ENCODE peak calls at places on chromosomes 16 and 17, in five cellular contexts. One of them, this sample, is unnamed.

GRCh38 chr17:75876190-75876937 is 2.0 kb downstream of the TRIM47 start:
- DNase-seq in cardiac fibroblast: no peak
- DNase-seq in MM.1S: peak
- DNase-seq in epithelial cell of esophagus: peak
- DNase-seq in adrenal gland: peak
- DNase-seq in this sample: no peak

GRCh38 chr17:80146121-80147034 is 550 bp downstream of the EIF4A3 start:
- DNase-seq in cardiac fibroblast: peak
- DNase-seq in MM.1S: peak
- DNase-seq in epithelial cell of esophagus: no peak
- DNase-seq in adrenal gland: no peak
- DNase-seq in this sample: no peak

GRCh38 chr16:71303938-71304337 is 14.7 kb upstream of the CMTR2 start:
- DNase-seq in cardiac fibroblast: no peak
- DNase-seq in MM.1S: no peak
- DNase-seq in epithelial cell of esophagus: peak
- DNase-seq in adrenal gland: no peak
- DNase-seq in this sample: no peak

GRCh38 chr17:44324571-44325275 is at the start of gene SLC25A39:
- DNase-seq in cardiac fibroblast: peak
- DNase-seq in MM.1S: peak
- DNase-seq in epithelial cell of esophagus: peak
- DNase-seq in adrenal gland: peak
- DNase-seq in this sample: peak

GRCh38 chr17:51164911-51165679 is 1.1 kb upstream of the NME2 start:
- DNase-seq in cardiac fibroblast: no peak
- DNase-seq in MM.1S: no peak
- DNase-seq in epithelial cell of esophagus: no peak
- DNase-seq in adrenal gland: no peak
- DNase-seq in this sample: no peak

GRCh38 chr17:73733527-73733926 is 89.3 kb upstream of the SDK2 start:
- DNase-seq in cardiac fibroblast: no peak
- DNase-seq in MM.1S: no peak
- DNase-seq in epithelial cell of esophagus: no peak
- DNase-seq in adrenal gland: no peak
- DNase-seq in this sample: no peak

GRCh38 chr17:29146369-29146972 is 33.7 kb downstream of the MYO18A start:
- DNase-seq in cardiac fibroblast: no peak
- DNase-seq in MM.1S: no peak
- DNase-seq in epithelial cell of esophagus: no peak
- DNase-seq in adrenal gland: no peak
- DNase-seq in this sample: no peak

GRCh38 chr17:44199553-44200477 is at the start of gene ATXN7L3:
- DNase-seq in cardiac fibroblast: peak
- DNase-seq in MM.1S: peak
- DNase-seq in epithelial cell of esophagus: peak
- DNase-seq in adrenal gland: peak
- DNase-seq in this sample: peak

GRCh38 chr17:62760059-62760887 is 47.8 kb downstream of the MARCHF10 start:
- DNase-seq in cardiac fibroblast: peak
- DNase-seq in MM.1S: no peak
- DNase-seq in epithelial cell of esophagus: no peak
- DNase-seq in adrenal gland: no peak
- DNase-seq in this sample: no peak

GRCh38 chr16:4315185-4316102 is at the start of gene GLIS2:
- DNase-seq in cardiac fibroblast: peak
- DNase-seq in MM.1S: peak
- DNase-seq in epithelial cell of esophagus: peak
- DNase-seq in adrenal gland: peak
- DNase-seq in this sample: no peak

GRCh38 chr16:83862661-83863060 is 36.3 kb upstream of the MLYCD start:
- DNase-seq in cardiac fibroblast: no peak
- DNase-seq in MM.1S: no peak
- DNase-seq in epithelial cell of esophagus: no peak
- DNase-seq in adrenal gland: no peak
- DNase-seq in this sample: no peak

GRCh38 chr17:78998311-78999055 is 11.1 kb downstream of the CANT1 start:
- DNase-seq in cardiac fibroblast: peak
- DNase-seq in MM.1S: no peak
- DNase-seq in epithelial cell of esophagus: peak
- DNase-seq in adrenal gland: peak
- DNase-seq in this sample: no peak

GRCh38 chr17:42783062-42783777 is 2.8 kb downstream of the WNK4 start:
- DNase-seq in cardiac fibroblast: peak
- DNase-seq in MM.1S: no peak
- DNase-seq in epithelial cell of esophagus: peak
- DNase-seq in adrenal gland: no peak
- DNase-seq in this sample: peak

GRCh38 chr17:60559659-60559994 is 33.6 kb upstream of the APPBP2 start:
- DNase-seq in cardiac fibroblast: no peak
- DNase-seq in MM.1S: no peak
- DNase-seq in epithelial cell of esophagus: no peak
- DNase-seq in adrenal gland: no peak
- DNase-seq in this sample: no peak
- H3K4me3 ChIP-seq in cardiac fibroblast: no peak
- H3K4me3 ChIP-seq in MM.1S: no peak
- H3K4me3 ChIP-seq in epithelial cell of esophagus: no peak
- H3K4me3 ChIP-seq in adrenal gland: no peak
- H3K4me3 ChIP-seq in this sample: no peak

GRCh38 chr17:64063766-64064224 is 43.4 kb upstream of the ICAM2 start:
- DNase-seq in cardiac fibroblast: peak
- DNase-seq in MM.1S: no peak
- DNase-seq in epithelial cell of esophagus: peak
- DNase-seq in adrenal gland: peak
- DNase-seq in this sample: no peak

GRCh38 chr17:64063088-64063487 is 42.7 kb upstream of the ICAM2 start:
- DNase-seq in cardiac fibroblast: no peak
- DNase-seq in MM.1S: peak
- DNase-seq in epithelial cell of esophagus: no peak
- DNase-seq in adrenal gland: no peak
- DNase-seq in this sample: no peak

GRCh38 chr17:64061157-64061898 is 40.9 kb upstream of the ICAM2 start:
- DNase-seq in cardiac fibroblast: peak
- DNase-seq in MM.1S: peak
- DNase-seq in epithelial cell of esophagus: peak
- DNase-seq in adrenal gland: no peak
- DNase-seq in this sample: no peak

GRCh38 chr17:64066709-64067108 is 46.3 kb upstream of the ICAM2 start:
- DNase-seq in cardiac fibroblast: no peak
- DNase-seq in MM.1S: no peak
- DNase-seq in epithelial cell of esophagus: no peak
- DNase-seq in adrenal gland: no peak
- DNase-seq in this sample: no peak

DNA sequence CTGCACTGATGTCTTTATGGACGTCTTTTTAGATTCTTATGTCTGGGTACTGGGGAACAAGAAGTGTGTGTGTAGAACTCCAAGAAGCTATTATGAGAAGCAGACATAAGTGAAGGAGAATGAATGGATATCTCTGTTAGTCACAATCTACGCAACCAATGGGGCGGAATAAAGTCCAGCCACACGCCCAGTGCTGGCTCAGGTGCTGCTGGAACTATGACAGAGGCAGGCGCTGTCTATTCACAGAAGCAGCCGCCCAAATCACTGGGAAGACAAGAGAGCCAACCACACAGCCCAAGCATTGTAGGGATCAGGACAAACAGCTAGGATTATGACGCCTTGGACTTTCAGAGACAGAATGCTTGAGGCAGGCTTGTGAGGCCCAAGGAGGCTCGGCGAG is 43.9 kb upstream of the ICAM2 start:
- DNase-seq in cardiac fibroblast: no peak
- DNase-seq in MM.1S: no peak
- DNase-seq in epithelial cell of esophagus: peak
- DNase-seq in adrenal gland: peak
- DNase-seq in this sample: no peak
- H3K4me3 ChIP-seq in cardiac fibroblast: no peak
- H3K4me3 ChIP-seq in MM.1S: no peak
- H3K4me3 ChIP-seq in epithelial cell of esophagus: peak
- H3K4me3 ChIP-seq in adrenal gland: no peak
- H3K4me3 ChIP-seq in this sample: no peak

GRCh38 chr16:28623172-28623711 is 13.4 kb upstream of the SULT1A1 start:
- DNase-seq in cardiac fibroblast: no peak
- DNase-seq in MM.1S: peak
- DNase-seq in epithelial cell of esophagus: peak
- DNase-seq in adrenal gland: peak
- DNase-seq in this sample: no peak
- H3K4me3 ChIP-seq in cardiac fibroblast: no peak
- H3K4me3 ChIP-seq in MM.1S: peak
- H3K4me3 ChIP-seq in epithelial cell of esophagus: peak
- H3K4me3 ChIP-seq in adrenal gland: peak
- H3K4me3 ChIP-seq in this sample: peak

GRCh38 chr17:40909351-40909750 is 24.3 kb upstream of the KRT20 start:
- DNase-seq in cardiac fibroblast: peak
- DNase-seq in MM.1S: peak
- DNase-seq in epithelial cell of esophagus: peak
- DNase-seq in adrenal gland: peak
- DNase-seq in this sample: peak

GRCh38 chr17:40906613-40907012 is 21.6 kb upstream of the KRT20 start:
- DNase-seq in cardiac fibroblast: no peak
- DNase-seq in MM.1S: no peak
- DNase-seq in epithelial cell of esophagus: no peak
- DNase-seq in adrenal gland: no peak
- DNase-seq in this sample: no peak

GRCh38 chr17:40903129-40903847 is 18.2 kb upstream of the KRT20 start:
- DNase-seq in cardiac fibroblast: peak
- DNase-seq in MM.1S: no peak
- DNase-seq in epithelial cell of esophagus: peak
- DNase-seq in adrenal gland: no peak
- DNase-seq in this sample: no peak

GRCh38 chr17:40901981-40902862 is 17.2 kb upstream of the KRT20 start:
- DNase-seq in cardiac fibroblast: no peak
- DNase-seq in MM.1S: no peak
- DNase-seq in epithelial cell of esophagus: peak
- DNase-seq in adrenal gland: no peak
- DNase-seq in this sample: no peak

DNA sequence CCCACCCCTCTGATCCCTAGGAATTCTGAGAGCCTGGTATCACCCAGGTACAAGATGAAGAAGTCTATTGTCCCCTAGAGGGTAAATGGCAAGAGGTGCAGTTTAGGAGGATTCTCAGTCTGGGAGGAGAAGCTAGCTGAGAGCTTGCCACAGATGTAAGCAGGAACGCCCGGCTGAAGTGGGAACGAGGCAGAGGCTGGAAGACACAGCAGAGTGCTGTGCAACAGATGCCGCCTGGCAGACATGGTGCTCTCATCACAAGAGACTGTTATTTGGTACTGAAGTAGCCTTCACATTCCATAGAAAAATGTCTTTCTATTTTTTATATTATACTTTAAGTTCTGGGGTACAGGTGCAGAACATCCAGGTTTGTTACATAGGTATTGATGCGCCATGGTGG is 20.3 kb upstream of the KRT20 start:
- DNase-seq in cardiac fibroblast: no peak
- DNase-seq in MM.1S: no peak
- DNase-seq in epithelial cell of esophagus: no peak
- DNase-seq in adrenal gland: no peak
- DNase-seq in this sample: no peak
- H3K4me3 ChIP-seq in cardiac fibroblast: no peak
- H3K4me3 ChIP-seq in MM.1S: no peak
- H3K4me3 ChIP-seq in epithelial cell of esophagus: no peak
- H3K4me3 ChIP-seq in adrenal gland: no peak
- H3K4me3 ChIP-seq in this sample: no peak

GRCh38 chr17:4833941-4834501 is 881 bp downstream of the MINK1 start:
- DNase-seq in cardiac fibroblast: peak
- DNase-seq in MM.1S: no peak
- DNase-seq in epithelial cell of esophagus: peak
- DNase-seq in adrenal gland: peak
- DNase-seq in this sample: peak

GRCh38 chr17:4833178-4833940 is at the start of gene MINK1:
- DNase-seq in cardiac fibroblast: peak
- DNase-seq in MM.1S: peak
- DNase-seq in epithelial cell of esophagus: peak
- DNase-seq in adrenal gland: peak
- DNase-seq in this sample: peak

GRCh38 chr17:4837471-4838305 is 4.5 kb downstream of the MINK1 start:
- DNase-seq in cardiac fibroblast: no peak
- DNase-seq in MM.1S: no peak
- DNase-seq in epithelial cell of esophagus: no peak
- DNase-seq in adrenal gland: peak
- DNase-seq in this sample: no peak

GRCh38 chr17:4836221-4836620 is 3.1 kb downstream of the MINK1 start:
- DNase-seq in cardiac fibroblast: no peak
- DNase-seq in MM.1S: no peak
- DNase-seq in epithelial cell of esophagus: no peak
- DNase-seq in adrenal gland: no peak
- DNase-seq in this sample: no peak

GRCh38 chr17:4834621-4835020 is 1.5 kb downstream of the MINK1 start:
- DNase-seq in cardiac fibroblast: no peak
- DNase-seq in MM.1S: no peak
- DNase-seq in epithelial cell of esophagus: no peak
- DNase-seq in adrenal gland: no peak
- DNase-seq in this sample: no peak
- H3K4me3 ChIP-seq in cardiac fibroblast: peak
- H3K4me3 ChIP-seq in MM.1S: peak
- H3K4me3 ChIP-seq in epithelial cell of esophagus: peak
- H3K4me3 ChIP-seq in adrenal gland: no peak
- H3K4me3 ChIP-seq in this sample: peak

GRCh38 chr16:12802661-12803060 is 1.0 kb downstream of the CPPED1 start:
- DNase-seq in cardiac fibroblast: no peak
- DNase-seq in MM.1S: no peak
- DNase-seq in epithelial cell of esophagus: no peak
- DNase-seq in adrenal gland: no peak
- DNase-seq in this sample: no peak
- H3K4me3 ChIP-seq in cardiac fibroblast: peak
- H3K4me3 ChIP-seq in MM.1S: peak
- H3K4me3 ChIP-seq in epithelial cell of esophagus: peak
- H3K4me3 ChIP-seq in adrenal gland: peak
- H3K4me3 ChIP-seq in this sample: peak

GRCh38 chr16:54980821-54981220 is 50.2 kb downstream of the IRX5 start:
- DNase-seq in cardiac fibroblast: no peak
- DNase-seq in MM.1S: no peak
- DNase-seq in epithelial cell of esophagus: no peak
- DNase-seq in adrenal gland: no peak
- DNase-seq in this sample: no peak

GRCh38 chr16:54974391-54974790 is 43.7 kb downstream of the IRX5 start:
- DNase-seq in cardiac fibroblast: no peak
- DNase-seq in MM.1S: no peak
- DNase-seq in epithelial cell of esophagus: no peak
- DNase-seq in adrenal gland: no peak
- DNase-seq in this sample: no peak

DNA sequence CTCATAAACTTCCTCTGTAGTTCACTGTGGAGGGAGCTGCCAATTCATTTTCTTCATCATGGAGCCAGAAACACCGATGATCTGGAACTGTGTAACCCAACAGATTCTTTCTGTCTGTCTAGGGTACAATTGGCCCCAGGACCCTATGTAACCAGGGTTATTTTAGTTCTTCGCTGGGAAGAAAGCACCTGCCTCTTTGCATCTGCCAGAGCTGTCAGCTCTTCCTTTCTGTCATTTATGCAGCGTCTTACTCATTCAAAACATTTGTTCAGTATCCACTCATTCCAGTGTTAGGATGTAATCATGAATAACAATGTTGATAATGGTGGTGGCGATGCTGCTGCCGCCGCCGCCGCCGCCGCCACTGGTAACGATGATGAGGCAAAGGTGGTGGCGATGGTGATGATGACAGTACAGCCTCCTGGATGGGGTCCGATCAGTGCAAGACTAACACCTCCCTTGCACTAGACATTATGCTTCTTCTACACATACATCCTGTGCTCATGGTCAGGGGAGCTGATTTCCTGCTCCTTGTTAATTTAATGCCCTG is 46.1 kb downstream of the IRX5 start:
- DNase-seq in cardiac fibroblast: no peak
- DNase-seq in MM.1S: no peak
- DNase-seq in epithelial cell of esophagus: no peak
- DNase-seq in adrenal gland: no peak
- DNase-seq in this sample: no peak
- H3K4me3 ChIP-seq in cardiac fibroblast: no peak
- H3K4me3 ChIP-seq in MM.1S: no peak
- H3K4me3 ChIP-seq in epithelial cell of esophagus: no peak
- H3K4me3 ChIP-seq in adrenal gland: no peak
- H3K4me3 ChIP-seq in this sample: no peak

This sample was measured in AG04450.